ENCODE peak calls at places on chromosomes 3 and 15, in ten cellular contexts. R is ecto neural progenitor cell, W is SJSA1, I is NCI-H1417, K is tibial artery, S is GM12865, E is breast epithelium, O is kidney, F is suprapubic skin, G is glutamatergic neuron. H is an unnamed sample.

GRCh38 chr3:51389423-51390183 is 1.5 kb upstream of the RBM15B start:
- DNase-seq in R (peak), W (peak), I (peak), K (no peak), S (peak), E (no peak), O (peak), F (no peak), G (peak), H (peak)

GRCh38 chr15:67792250-67792942 is 32.9 kb upstream of the SKOR1 start:
- DNase-seq in R (no peak), W (no peak), I (no peak), K (no peak), S (no peak), E (no peak), O (no peak), F (no peak), G (no peak), H (no peak)

GRCh38 chr3:126517291-126517951 is at the start of gene UROC1:
- DNase-seq in R (no peak), W (no peak), I (no peak), K (peak), S (no peak), E (no peak), O (peak), F (no peak), G (peak), H (no peak)

GRCh38 chr15:58864602-58865419 is 68.7 kb downstream of the SLTM start:
- DNase-seq in R (peak), W (no peak), I (no peak), K (no peak), S (no peak), E (no peak), O (peak), F (no peak), G (peak), H (no peak)

GRCh38 chr3:136818191-136818850 is 605 bp upstream of the SLC35G2 start:
- DNase-seq in R (peak), W (peak), I (no peak), K (peak), S (no peak), E (no peak), O (no peak), F (no peak), G (peak), H (peak)

GRCh38 chr15:29676961-29677402 is 145.3 kb downstream of the TJP1 start:
- DNase-seq in R (peak), W (no peak), I (no peak), K (no peak), S (no peak), E (no peak), O (no peak), F (no peak), G (peak), H (no peak)

GRCh38 chr15:42494998-42495360 is 455 bp upstream of the SNAP23 start:
- DNase-seq in R (no peak), W (no peak), I (no peak), K (no peak), S (no peak), E (no peak), O (no peak), F (no peak), G (no peak), H (no peak)

GRCh38 chr3:176994876-176995781 is 202.2 kb downstream of the TBL1XR1 start:
- DNase-seq in R (no peak), W (no peak), I (no peak), K (no peak), S (no peak), E (no peak), O (no peak), F (no peak), G (no peak), H (peak)

GRCh38 chr3:114365909-114366308 is 72.1 kb downstream of the TIGIT start:
- DNase-seq in R (no peak), W (no peak), I (no peak), K (no peak), S (no peak), E (no peak), O (no peak), F (no peak), G (no peak), H (no peak)